ENCODE peak calls at places on chromosomes 5 and 9, in four cellular contexts. V is KG1, I is SW 1271, R is neural crest cell. B is an unnamed sample.

GRCh38 chr9:93066978-93067603 is 8.6 kb downstream of the SUSD3 start:
- DNase-seq in V (no peak), I (no peak), R (no peak), B (no peak)

GRCh38 chr5:175657593-175658271 is at the start of gene HRH2:
- DNase-seq in V (peak), I (no peak), R (peak), B (no peak)

GRCh38 chr5:91219141-91219802 is 163.8 kb downstream of the ARRDC3 start:
- DNase-seq in V (no peak), I (no peak), R (no peak), B (peak)

GRCh38 chr9:83622814-83623633 is at the start of gene IDNK:
- DNase-seq in V (peak), I (peak), R (peak), B (no peak)

GRCh38 chr5:16554110-16554509 is 62.7 kb downstream of the RETREG1 start:
- DNase-seq in V (no peak), I (no peak), R (no peak), B (no peak)

GRCh38 chr5:1105350-1106265 is 6.3 kb downstream of the SLC12A7 start:
- DNase-seq in V (peak), I (no peak), R (no peak), B (no peak)

GRCh38 chr5:181138258-181138657 is 7.3 kb upstream of the OR2V1 start:
- DNase-seq in V (no peak), I (no peak), R (no peak), B (no peak)

GRCh38 chr5:179839328-179840256 is 18.9 kb downstream of the SQSTM1 start:
- DNase-seq in V (no peak), I (no peak), R (no peak), B (no peak)

GRCh38 chr9:121557581-121558422 is 58.2 kb upstream of the GGTA1 start:
- DNase-seq in V (peak), I (no peak), R (no peak), B (peak)

GRCh38 chr5:153365547-153365946 is 124.9 kb upstream of the GRIA1 start:
- DNase-seq in V (no peak), I (no peak), R (no peak), B (no peak)

GRCh38 chr5:33939863-33940262 is 3.7 kb downstream of the RXFP3 start:
- DNase-seq in V (no peak), I (no peak), R (no peak), B (no peak)

GRCh38 chr9:36897476-36897875 is 136.6 kb downstream of the PAX5 start:
- DNase-seq in V (no peak), I (no peak), R (no peak), B (no peak)

GRCh38 chr5:149345892-149346222 is 558 bp downstream of the GRPEL2 start:
- DNase-seq in V (no peak), I (no peak), R (no peak), B (peak)

GRCh38 chr5:138032572-138033274 is at the start of gene FAM13B:
- DNase-seq in V (no peak), I (peak), R (peak), B (peak)

GRCh38 chr5:159504106-159504856 is 174.0 kb upstream of the IL12B start:
- DNase-seq in V (no peak), I (no peak), R (no peak), B (no peak)

GRCh38 chr5:98424681-98425454 is 348.6 kb upstream of the RGMB start:
- DNase-seq in V (no peak), I (no peak), R (no peak), B (no peak)

GRCh38 chr9:83964973-83965349 is 15.1 kb downstream of the HNRNPK start:
- DNase-seq in V (no peak), I (no peak), R (peak), B (no peak)

GRCh38 chr5:73770172-73770571 is 144.2 kb downstream of the ARHGEF28 start:
- DNase-seq in V (no peak), I (no peak), R (no peak), B (no peak)

GRCh38 chr5:943874-944620 is 51.4 kb downstream of the TRIP13 start:
- DNase-seq in V (no peak), I (no peak), R (no peak), B (no peak)

GRCh38 chr9:16154570-16155078 is 601.8 kb downstream of the CCDC171 start:
- DNase-seq in V (no peak), I (no peak), R (peak), B (peak)

GRCh38 chr9:88313364-88314220 is 74.7 kb upstream of the SPIN1 start:
- DNase-seq in V (no peak), I (no peak), R (no peak), B (no peak)

GRCh38 chr5:149060325-149060724 is 2.5 kb downstream of the SH3TC2 start:
- DNase-seq in V (no peak), I (no peak), R (no peak), B (peak)

GRCh38 chr5:147439253-147439652 is 70.6 kb downstream of the DPYSL3 start:
- DNase-seq in V (no peak), I (no peak), R (no peak), B (no peak)

GRCh38 chr5:135576075-135576599 is 2.7 kb downstream of the CXCL14 start:
- DNase-seq in V (no peak), I (no peak), R (no peak), B (no peak)

GRCh38 chr9:96027271-96028131 is 152.0 kb downstream of the ERCC6L2 start:
- DNase-seq in V (no peak), I (no peak), R (peak), B (no peak)

B was measured in PC-9.